ENCODE peak calls at places on chromosomes 1 and 21, in seven cellular contexts. E is colonic mucosa, R is WTC11, D is foreskin fibroblast, L is K562, W is epithelial cell of esophagus, A is fibroblast of mammary gland. M is an unnamed sample.

GRCh38 chr1:114107474-114108175 is 46.0 kb downstream of the SYT6 start:
- DNase-seq in W (no peak), A (no peak), E (no peak), D (no peak), R (no peak), L (no peak), M (no peak)

GRCh38 chr21:16713331-16714114 is 799.3 kb upstream of the CXADR start:
- DNase-seq in W (no peak), D (peak; percentile 22), E (no peak), R (no peak), A (peak; percentile 73), L (no peak), M (no peak)

GRCh38 chr1:224080082-224080774 is 33.7 kb upstream of the FBXO28 start:
- DNase-seq in R (no peak), A (peak; percentile 51), D (peak; percentile 73), L (peak; percentile 86), E (no peak), W (peak; percentile 80), M (no peak)

GRCh38 chr21:42263591-42264131 is 44.7 kb downstream of the ABCG1 start:
- DNase-seq in R (no peak), D (no peak), W (peak; percentile 51), E (no peak), A (no peak), L (no peak), M (no peak)

GRCh38 chr1:20974069-20974468 is 187.0 kb upstream of the HP1BP3 start:
- DNase-seq in D (peak; percentile 21), E (no peak), R (no peak), W (no peak), A (peak; percentile 34), L (no peak), M (no peak)

GRCh38 chr1:21511579-21512522 is 2.6 kb downstream of the ALPL start:
- DNase-seq in D (peak; percentile 85), R (no peak), E (no peak), L (no peak), A (peak; percentile 96), W (peak; percentile 24), M (no peak)

GRCh38 chr1:165456114-165456513 is 11.2 kb upstream of the RXRG start:
- DNase-seq in R (no peak), E (no peak), A (no peak), L (no peak), W (peak; percentile 58), D (no peak), M (no peak)

GRCh38 chr1:12047120-12047876 is 15.8 kb upstream of the TNFRSF8 start:
- DNase-seq in D (no peak), L (no peak), R (no peak), A (peak; percentile 39), E (no peak), W (no peak), M (peak; percentile 77)

GRCh38 chr1:114314098-114314497 is 160.4 kb upstream of the SYT6 start:
- DNase-seq in W (peak; percentile 36), R (no peak), D (peak; percentile 15), E (no peak), A (peak; percentile 36), L (no peak), M (no peak)

GRCh38 chr1:221865808-221866207 is 123.9 kb upstream of the DUSP10 start:
- DNase-seq in E (no peak), R (no peak), A (peak; percentile 98), W (peak; percentile 83), D (peak; percentile 91), L (no peak), M (no peak)

GRCh38 chr21:16851054-16851453 is 661.8 kb upstream of the CXADR start:
- DNase-seq in A (no peak), R (no peak), D (no peak), W (no peak), E (no peak), L (no peak), M (no peak)

GRCh38 chr1:245603311-245603865 is 448.6 kb downstream of the KIF26B start:
- DNase-seq in L (no peak), E (no peak), R (no peak), W (no peak), D (no peak), A (peak; percentile 59), M (no peak)

GRCh38 chr1:72524021-72524420 is 241.7 kb upstream of the NEGR1 start:
- DNase-seq in D (no peak), L (no peak), A (no peak), R (no peak), E (no peak), W (peak; percentile 11), M (no peak)

DNA sequence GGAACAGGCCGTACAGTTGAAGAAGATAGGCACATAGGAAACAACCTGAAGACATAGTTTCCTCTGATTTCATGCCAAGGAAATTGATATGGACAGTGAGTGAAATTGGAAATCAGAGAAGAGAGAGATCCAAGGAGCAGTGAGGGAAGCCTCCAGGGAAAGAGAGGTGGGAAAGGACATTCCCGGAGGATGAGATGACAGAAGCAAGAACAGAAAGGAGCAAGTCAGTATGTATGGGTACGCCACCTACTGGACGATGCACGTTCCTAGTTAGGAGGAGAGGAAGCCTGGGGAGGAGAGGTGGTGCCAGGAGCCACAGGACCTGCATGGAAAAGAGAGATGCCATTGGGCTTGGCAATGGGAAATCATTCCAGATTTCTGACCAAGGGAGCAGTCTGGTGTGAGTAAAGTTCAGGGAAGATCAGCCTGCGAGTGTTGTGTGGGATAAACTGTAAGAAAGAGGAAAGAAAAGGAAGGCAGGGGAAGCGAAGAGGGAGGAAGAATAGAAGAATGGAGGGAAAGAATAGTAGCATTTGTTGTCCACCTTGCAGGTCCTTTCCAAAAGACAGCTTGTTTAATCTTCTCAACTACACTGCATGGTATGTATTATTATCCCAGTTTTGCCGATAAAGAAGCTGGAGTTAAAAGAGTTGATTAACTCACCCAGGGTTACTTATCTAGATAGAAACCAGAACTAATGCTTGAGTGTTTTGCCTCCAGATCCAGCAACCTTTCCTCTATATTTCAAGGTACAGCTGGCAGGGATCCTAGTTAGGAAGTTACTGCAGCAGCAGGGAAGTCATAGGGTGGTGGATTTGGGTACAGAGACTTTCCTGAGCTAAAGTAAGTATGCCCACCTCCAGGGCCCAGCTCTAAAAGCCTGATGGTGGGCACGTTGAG is 27.4 kb downstream of the C1orf116 start:
- DNase-seq in R (peak; percentile 78), A (peak; percentile 77), D (peak; percentile 62), E (peak; percentile 78), L (peak; percentile 88), W (peak; percentile 87), M (peak; percentile 51)
- TF ChIP-seq CTCF in R (peak; percentile 72), A (peak; percentile 86), D (peak; percentile 76), E (peak; percentile 65), L (peak; percentile 96), W (peak; percentile 85), M (peak; percentile 91)

DNA sequence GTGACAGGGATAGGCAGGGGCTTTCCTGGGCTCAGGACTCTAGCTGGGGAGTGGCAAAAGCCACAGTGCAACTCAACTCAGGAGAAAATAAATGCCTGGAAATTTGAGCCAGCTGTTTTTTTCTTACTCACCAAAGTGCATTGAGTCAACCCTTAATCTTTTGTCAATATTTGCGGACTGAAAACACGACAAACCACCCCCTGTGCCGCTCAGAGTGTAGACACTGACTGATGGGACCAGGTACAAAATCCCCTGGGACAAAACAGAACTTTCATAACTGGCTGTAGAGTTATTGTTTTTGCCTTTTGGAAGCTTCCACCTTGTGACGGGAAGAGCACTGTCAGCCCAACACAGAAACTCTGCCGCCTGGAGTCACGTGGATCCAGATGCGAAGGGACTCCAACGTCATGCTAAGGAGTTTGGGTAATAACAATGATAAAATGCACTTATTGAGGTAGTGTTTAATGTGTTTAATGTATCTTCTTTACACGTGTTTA is 164.6 kb downstream of the PLPP3 start:
- DNase-seq in W (peak; percentile 72), R (no peak), E (peak; percentile 48), A (no peak), D (no peak), L (no peak), M (no peak)
- TF ChIP-seq CTCF in W (no peak), R (no peak), E (no peak), A (no peak), D (no peak), L (no peak), M (no peak)

GRCh38 chr21:24850121-24850520 is 757.2 kb downstream of the MRPL39 start:
- DNase-seq in A (no peak), W (no peak), E (no peak), D (no peak), L (no peak), R (no peak), M (no peak)
- TF ChIP-seq CTCF in A (no peak), W (no peak), E (no peak), D (no peak), L (no peak), R (no peak), M (no peak)

GRCh38 chr1:151459331-151460046 is at the start of gene POGZ:
- DNase-seq in W (peak; percentile 95), A (peak; percentile 97), R (peak; percentile 93), D (peak; percentile 99), E (peak; percentile 97), L (peak; percentile 96), M (peak; percentile 91)
- TF ChIP-seq CTCF in W (no peak), A (no peak), R (no peak), D (no peak), E (no peak), L (no peak), M (no peak)

GRCh38 chr21:32392299-32392879 is 423 bp downstream of the URB1 start:
- DNase-seq in R (no peak), W (peak; percentile 46), D (no peak), E (no peak), A (no peak), L (peak; percentile 47), M (no peak)
- TF ChIP-seq CTCF in R (no peak), W (no peak), D (no peak), E (no peak), A (no peak), L (no peak), M (no peak)

DNA sequence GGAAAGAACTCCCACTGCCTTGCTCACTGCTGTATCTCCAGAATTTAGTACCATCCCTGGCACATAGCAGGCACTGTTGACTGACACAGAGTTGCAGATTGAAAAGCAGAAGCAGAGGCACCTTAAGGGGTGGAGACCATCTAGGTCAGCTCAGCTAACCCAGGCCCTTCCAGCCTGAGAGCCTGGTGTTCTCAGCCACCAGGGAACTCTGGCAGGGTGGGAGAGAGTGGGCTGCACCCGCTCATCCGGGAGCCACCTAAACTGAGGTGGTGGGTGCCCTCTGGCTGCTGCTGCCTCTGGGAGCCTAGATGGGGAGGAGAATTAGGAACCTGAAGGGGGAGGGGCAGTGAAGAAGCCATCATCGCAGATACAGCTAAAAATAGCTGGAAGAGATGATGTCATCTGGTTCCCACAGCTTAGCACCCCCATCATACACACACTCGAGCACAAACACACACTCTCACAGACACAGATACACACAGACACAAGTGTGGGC is 1.5 kb upstream of the TSPAN1 start:
- DNase-seq in R (no peak), E (no peak), D (no peak), L (peak; percentile 62), A (peak; percentile 48), W (no peak), M (no peak)
- TF ChIP-seq CTCF in R (no peak), E (no peak), D (peak; percentile 5), L (peak; percentile 25), A (no peak), W (no peak), M (no peak)

DNA sequence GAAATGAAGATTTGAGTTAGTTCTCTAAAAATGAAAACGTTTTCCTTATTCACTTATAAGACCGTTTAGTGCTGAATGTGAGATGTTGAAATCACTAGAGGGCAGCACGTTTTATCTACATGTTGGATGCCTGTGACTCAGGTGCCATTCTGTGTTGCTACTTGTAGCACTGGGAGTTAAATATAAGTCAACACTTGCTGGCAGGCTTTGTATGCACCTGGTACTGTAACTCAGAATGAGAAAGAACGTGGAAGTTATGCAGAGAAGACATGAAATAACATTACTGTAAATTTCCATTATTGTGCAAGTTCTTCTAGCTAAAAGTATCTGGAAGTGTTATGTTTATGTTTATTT is 45.9 kb downstream of the MIGA1 start:
- DNase-seq in A (peak; percentile 91), E (no peak), D (peak; percentile 61), R (no peak), L (peak; percentile 45), W (peak; percentile 99), M (peak; percentile 16)
- TF ChIP-seq CTCF in A (peak; percentile 28), E (peak; percentile 15), D (no peak), R (no peak), L (peak; percentile 23), W (peak; percentile 36), M (peak; percentile 48)

M was measured in GM13977.